ENCODE peak calls at places on chromosomes 4 and X, in four cellular contexts. One of them, this sample, is unnamed.

GRCh38 chr4:37882665-37883296 is 8.1 kb upstream of the TBC1D1 start:
- DNase-seq in NCI-H1105: no peak
- DNase-seq in activated CD8-positive, alpha-beta T cell treated with anti-CD3 and anti-CD28 coated beads for 36 hours: no peak
- DNase-seq in ureter: peak
- DNase-seq in this sample: no peak

GRCh38 chr4:18366762-18367358 is 345.3 kb upstream of the LCORL start:
- DNase-seq in NCI-H1105: peak
- DNase-seq in activated CD8-positive, alpha-beta T cell treated with anti-CD3 and anti-CD28 coated beads for 36 hours: peak
- DNase-seq in ureter: no peak
- DNase-seq in this sample: no peak

GRCh38 chr4:73343432-73343831 is 60.7 kb upstream of the ALB start:
- DNase-seq in NCI-H1105: no peak
- DNase-seq in activated CD8-positive, alpha-beta T cell treated with anti-CD3 and anti-CD28 coated beads for 36 hours: no peak
- DNase-seq in ureter: no peak
- DNase-seq in this sample: no peak

GRCh38 chrX:72258174-72258573 is 18.9 kb downstream of the RPS4X start:
- DNase-seq in NCI-H1105: no peak
- DNase-seq in activated CD8-positive, alpha-beta T cell treated with anti-CD3 and anti-CD28 coated beads for 36 hours: no peak
- DNase-seq in ureter: no peak
- DNase-seq in this sample: no peak

GRCh38 chr4:111399523-111400135 is 745.6 kb upstream of the FAM241A start:
- DNase-seq in NCI-H1105: no peak
- DNase-seq in activated CD8-positive, alpha-beta T cell treated with anti-CD3 and anti-CD28 coated beads for 36 hours: no peak
- DNase-seq in ureter: no peak
- DNase-seq in this sample: no peak

GRCh38 chrX:71184803-71185495 is 38.1 kb upstream of the GJB1 start:
- DNase-seq in NCI-H1105: peak
- DNase-seq in activated CD8-positive, alpha-beta T cell treated with anti-CD3 and anti-CD28 coated beads for 36 hours: no peak
- DNase-seq in ureter: no peak
- DNase-seq in this sample: no peak

GRCh38 chr4:185898413-185898812 is 86.4 kb upstream of the SORBS2 start:
- DNase-seq in NCI-H1105: no peak
- DNase-seq in activated CD8-positive, alpha-beta T cell treated with anti-CD3 and anti-CD28 coated beads for 36 hours: no peak
- DNase-seq in ureter: no peak
- DNase-seq in this sample: no peak

GRCh38 chrX:135484636-135485289 is 35.7 kb upstream of the INTS6L start:
- DNase-seq in NCI-H1105: no peak
- DNase-seq in activated CD8-positive, alpha-beta T cell treated with anti-CD3 and anti-CD28 coated beads for 36 hours: peak
- DNase-seq in ureter: no peak
- DNase-seq in this sample: no peak

GRCh38 chr4:98343640-98344039 is 82.5 kb downstream of the RAP1GDS1 start:
- DNase-seq in NCI-H1105: no peak
- DNase-seq in activated CD8-positive, alpha-beta T cell treated with anti-CD3 and anti-CD28 coated beads for 36 hours: no peak
- DNase-seq in ureter: no peak
- DNase-seq in this sample: no peak

GRCh38 chr4:159024266-159024665 is 78.6 kb upstream of the RAPGEF2 start:
- DNase-seq in NCI-H1105: no peak
- DNase-seq in activated CD8-positive, alpha-beta T cell treated with anti-CD3 and anti-CD28 coated beads for 36 hours: no peak
- DNase-seq in ureter: no peak
- DNase-seq in this sample: no peak

GRCh38 chr4:101201421-101201820 is 145.9 kb downstream of the PPP3CA start:
- DNase-seq in NCI-H1105: no peak
- DNase-seq in activated CD8-positive, alpha-beta T cell treated with anti-CD3 and anti-CD28 coated beads for 36 hours: no peak
- DNase-seq in ureter: no peak
- DNase-seq in this sample: no peak

GRCh38 chrX:132612990-132613564 is 124.2 kb upstream of the MBNL3 start:
- DNase-seq in NCI-H1105: peak
- DNase-seq in activated CD8-positive, alpha-beta T cell treated with anti-CD3 and anti-CD28 coated beads for 36 hours: peak
- DNase-seq in ureter: no peak
- DNase-seq in this sample: no peak

GRCh38 chr4:75249739-75250138 is 264.5 kb downstream of the RCHY1 start:
- DNase-seq in NCI-H1105: no peak
- DNase-seq in activated CD8-positive, alpha-beta T cell treated with anti-CD3 and anti-CD28 coated beads for 36 hours: no peak
- DNase-seq in ureter: no peak
- DNase-seq in this sample: no peak

GRCh38 chr4:73170518-73171198 is 87.9 kb downstream of the ANKRD17 start:
- DNase-seq in NCI-H1105: no peak
- DNase-seq in activated CD8-positive, alpha-beta T cell treated with anti-CD3 and anti-CD28 coated beads for 36 hours: no peak
- DNase-seq in ureter: peak
- DNase-seq in this sample: no peak

GRCh38 chr4:87150498-87151261 is 69.7 kb downstream of the KLHL8 start:
- DNase-seq in NCI-H1105: peak
- DNase-seq in activated CD8-positive, alpha-beta T cell treated with anti-CD3 and anti-CD28 coated beads for 36 hours: peak
- DNase-seq in ureter: peak
- DNase-seq in this sample: no peak

GRCh38 chrX:103248553-103248952 is 6.4 kb downstream of the TCEAL8 start:
- DNase-seq in NCI-H1105: no peak
- DNase-seq in activated CD8-positive, alpha-beta T cell treated with anti-CD3 and anti-CD28 coated beads for 36 hours: peak
- DNase-seq in ureter: no peak
- DNase-seq in this sample: no peak

GRCh38 chrX:135520022-135520552 is 373 bp upstream of the INTS6L start:
- DNase-seq in NCI-H1105: no peak
- DNase-seq in activated CD8-positive, alpha-beta T cell treated with anti-CD3 and anti-CD28 coated beads for 36 hours: no peak
- DNase-seq in ureter: no peak
- DNase-seq in this sample: no peak

GRCh38 chrX:130179579-130180215 is 7.9 kb downstream of the RAB33A start:
- DNase-seq in NCI-H1105: no peak
- DNase-seq in activated CD8-positive, alpha-beta T cell treated with anti-CD3 and anti-CD28 coated beads for 36 hours: no peak
- DNase-seq in ureter: no peak
- DNase-seq in this sample: no peak

GRCh38 chr4:1049591-1049905 is 38.1 kb downstream of the FGFRL1 start:
- DNase-seq in NCI-H1105: no peak
- DNase-seq in activated CD8-positive, alpha-beta T cell treated with anti-CD3 and anti-CD28 coated beads for 36 hours: no peak
- DNase-seq in ureter: no peak
- DNase-seq in this sample: no peak

GRCh38 chrX:133670394-133670793 is 255.1 kb upstream of the GPC4 start:
- DNase-seq in NCI-H1105: peak
- DNase-seq in activated CD8-positive, alpha-beta T cell treated with anti-CD3 and anti-CD28 coated beads for 36 hours: no peak
- DNase-seq in ureter: no peak
- DNase-seq in this sample: no peak

GRCh38 chr4:106583567-106583966 is 215.0 kb upstream of the GIMD1 start:
- DNase-seq in NCI-H1105: no peak
- DNase-seq in activated CD8-positive, alpha-beta T cell treated with anti-CD3 and anti-CD28 coated beads for 36 hours: no peak
- DNase-seq in ureter: no peak
- DNase-seq in this sample: no peak

GRCh38 chrX:1507511-1508463 is 29.2 kb downstream of the P2RY8 start:
- DNase-seq in NCI-H1105: no peak
- DNase-seq in activated CD8-positive, alpha-beta T cell treated with anti-CD3 and anti-CD28 coated beads for 36 hours: peak
- DNase-seq in ureter: no peak
- DNase-seq in this sample: no peak

GRCh38 chr4:155999743-156000142 is 46.1 kb upstream of the CTSO start:
- DNase-seq in NCI-H1105: no peak
- DNase-seq in activated CD8-positive, alpha-beta T cell treated with anti-CD3 and anti-CD28 coated beads for 36 hours: peak
- DNase-seq in ureter: no peak
- DNase-seq in this sample: no peak

GRCh38 chr4:4995103-4995761 is 24.0 kb downstream of the CYTL1 start:
- DNase-seq in NCI-H1105: no peak
- DNase-seq in activated CD8-positive, alpha-beta T cell treated with anti-CD3 and anti-CD28 coated beads for 36 hours: peak
- DNase-seq in ureter: peak
- DNase-seq in this sample: peak

GRCh38 chrX:45849261-45849660 is 648.6 kb upstream of the DIPK2B start:
- DNase-seq in NCI-H1105: peak
- DNase-seq in activated CD8-positive, alpha-beta T cell treated with anti-CD3 and anti-CD28 coated beads for 36 hours: peak
- DNase-seq in ureter: no peak
- DNase-seq in this sample: no peak

GRCh38 chr4:55854132-55854531 is 684 bp downstream of the EXOC1 start:
- DNase-seq in NCI-H1105: no peak
- DNase-seq in activated CD8-positive, alpha-beta T cell treated with anti-CD3 and anti-CD28 coated beads for 36 hours: peak
- DNase-seq in ureter: no peak
- DNase-seq in this sample: no peak

GRCh38 chr4:151415978-151416377 is 7.0 kb downstream of the FHIP1A start:
- DNase-seq in NCI-H1105: no peak
- DNase-seq in activated CD8-positive, alpha-beta T cell treated with anti-CD3 and anti-CD28 coated beads for 36 hours: no peak
- DNase-seq in ureter: no peak
- DNase-seq in this sample: no peak

GRCh38 chr4:19514276-19515070 is 737.2 kb upstream of the SLIT2 start:
- DNase-seq in NCI-H1105: no peak
- DNase-seq in activated CD8-positive, alpha-beta T cell treated with anti-CD3 and anti-CD28 coated beads for 36 hours: no peak
- DNase-seq in ureter: no peak
- DNase-seq in this sample: no peak

GRCh38 chr4:100651499-100652165 is 133.8 kb upstream of the EMCN start:
- DNase-seq in NCI-H1105: no peak
- DNase-seq in activated CD8-positive, alpha-beta T cell treated with anti-CD3 and anti-CD28 coated beads for 36 hours: no peak
- DNase-seq in ureter: no peak
- DNase-seq in this sample: no peak

GRCh38 chrX:73262991-73263390 is 48.3 kb upstream of the NAP1L2 start:
- DNase-seq in NCI-H1105: no peak
- DNase-seq in activated CD8-positive, alpha-beta T cell treated with anti-CD3 and anti-CD28 coated beads for 36 hours: no peak
- DNase-seq in ureter: no peak
- DNase-seq in this sample: no peak

GRCh38 chrX:37871626-37872302 is 24.4 kb upstream of the DYNLT3 start:
- DNase-seq in NCI-H1105: no peak
- DNase-seq in activated CD8-positive, alpha-beta T cell treated with anti-CD3 and anti-CD28 coated beads for 36 hours: peak
- DNase-seq in ureter: no peak
- DNase-seq in this sample: no peak

GRCh38 chr4:16790508-16790907 is 107.9 kb downstream of the LDB2 start:
- DNase-seq in NCI-H1105: no peak
- DNase-seq in activated CD8-positive, alpha-beta T cell treated with anti-CD3 and anti-CD28 coated beads for 36 hours: no peak
- DNase-seq in ureter: no peak
- DNase-seq in this sample: no peak

This sample was measured in right atrium auricular region.